ENCODE peak calls at places on chromosome 1, in five cellular contexts. L is spleen; T is CD8-positive, alpha-beta T cell; W is fibroblast of lung; R is prostate gland. G is an unnamed sample. For H3K4me1, the result is how much of the 10 kb centered on the place peaks cover.

GRCh38 chr1:21894034-21894881 is 42.9 kb downstream of the HSPG2 start:
- DNase-seq in T (no peak), W (no peak), R (no peak), L (peak), G (no peak)

GRCh38 chr1:161427733-161428516 is 60.2 kb upstream of the CFAP126 start:
- DNase-seq in W (peak), T (no peak), R (no peak), L (no peak), G (no peak)

GRCh38 chr1:241157435-241157834 is 199.6 kb downstream of the RGS7 start:
- DNase-seq in L (no peak), W (no peak), T (no peak), R (no peak), G (no peak)

GRCh38 chr1:156118175-156118868 is 3.8 kb downstream of the LMNA start:
- DNase-seq in L (no peak), W (no peak), T (no peak), R (peak), G (no peak)

GRCh38 chr1:245155186-245156040 is 628 bp downstream of the KIF26B start:
- DNase-seq in R (no peak), W (peak), L (no peak), T (no peak), G (no peak)

GRCh38 chr1:175176246-175176645 is 16.3 kb downstream of the KIAA0040 start:
- DNase-seq in L (no peak), T (no peak), R (no peak), W (no peak), G (no peak)

GRCh38 chr1:242579528-242580235 is 55.2 kb upstream of the PLD5 start:
- DNase-seq in W (no peak), L (no peak), R (no peak), T (no peak), G (no peak)

GRCh38 chr1:57633881-57634280 is 210.0 kb upstream of the DAB1 start:
- DNase-seq in W (no peak), L (no peak), R (no peak), T (no peak), G (no peak)

GRCh38 chr1:95028954-95029353 is 43.8 kb downstream of the ALG14 start:
- DNase-seq in R (no peak), T (no peak), W (no peak), L (no peak), G (no peak)

GRCh38 chr1:10724052-10724494 is 72.4 kb downstream of the CASZ1 start:
- DNase-seq in T (no peak), L (no peak), W (peak), R (peak), G (no peak)

GRCh38 chr1:91123319-91123718 is 101.5 kb upstream of the ZNF644 start:
- DNase-seq in L (no peak), R (no peak), T (no peak), W (no peak), G (no peak)

GRCh38 chr1:169345500-169345899 is 22.1 kb downstream of the NME7 start:
- DNase-seq in W (no peak), L (no peak), T (no peak), R (no peak), G (no peak)

GRCh38 chr1:19436716-19437476 is 48.4 kb downstream of the CAPZB start:
- DNase-seq in T (no peak), W (peak), L (no peak), R (peak), G (no peak)

GRCh38 chr1:151924691-151925587 is 15.6 kb upstream of the THEM4 start:
- DNase-seq in T (no peak), L (no peak), R (no peak), W (no peak), G (no peak)

GRCh38 chr1:60992165-60992564 is 90.2 kb upstream of the NFIA start:
- DNase-seq in L (no peak), T (no peak), R (no peak), W (no peak), G (no peak)

GRCh38 chr1:176847052-176847451 is 317.5 kb downstream of the ASTN1 start:
- DNase-seq in W (no peak), R (no peak), L (no peak), T (no peak), G (no peak)

GRCh38 chr1:21042920-21043605 is 133.6 kb downstream of the EIF4G3 start:
- DNase-seq in W (peak), L (no peak), T (no peak), R (no peak), G (no peak)

GRCh38 chr1:10530756-10531155 is 56.0 kb downstream of the PEX14 start:
- DNase-seq in T (no peak), R (no peak), W (peak), L (no peak), G (no peak)

GRCh38 chr1:99544328-99544727 is 101.6 kb upstream of the PALMD start:
- DNase-seq in T (no peak), W (peak), L (no peak), R (no peak), G (no peak)

GRCh38 chr1:167612583-167612982 is 17.4 kb upstream of the RCSD1 start:
- DNase-seq in W (no peak), R (no peak), T (no peak), L (no peak), G (no peak)
- H3K4me1 ChIP-seq in W (under half), R (under half), T (under half), L (under half), G (under half)

DNA sequence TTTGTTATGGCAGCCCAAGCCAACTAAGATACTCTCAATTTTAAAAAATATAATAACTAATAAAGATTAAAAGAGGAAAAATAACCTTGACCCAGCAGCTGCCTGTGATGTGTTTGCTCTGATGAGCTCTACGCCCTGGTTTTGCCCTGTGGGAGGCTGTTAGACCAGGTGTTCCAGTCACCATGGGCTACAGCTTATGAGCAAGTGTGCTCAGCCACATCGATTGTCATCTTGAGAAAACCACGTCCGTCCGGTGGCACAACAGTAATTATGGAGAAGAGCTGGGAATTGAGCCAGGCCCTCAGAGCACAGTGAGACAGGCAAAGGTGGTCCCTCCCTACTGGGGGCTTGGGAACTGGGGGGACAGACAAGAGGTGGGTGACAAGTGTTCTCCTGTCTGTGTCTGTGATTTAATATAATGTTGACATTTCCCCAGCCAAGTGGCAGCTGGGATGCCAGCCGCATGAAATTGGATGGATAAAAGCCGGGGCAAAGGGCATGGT is 420.5 kb downstream of the MATN1 start:
- DNase-seq in L (no peak), R (no peak), T (no peak), W (no peak), G (no peak)
- H3K4me3 ChIP-seq in L (no peak), R (no peak), T (no peak), W (no peak), G (no peak)

DNA sequence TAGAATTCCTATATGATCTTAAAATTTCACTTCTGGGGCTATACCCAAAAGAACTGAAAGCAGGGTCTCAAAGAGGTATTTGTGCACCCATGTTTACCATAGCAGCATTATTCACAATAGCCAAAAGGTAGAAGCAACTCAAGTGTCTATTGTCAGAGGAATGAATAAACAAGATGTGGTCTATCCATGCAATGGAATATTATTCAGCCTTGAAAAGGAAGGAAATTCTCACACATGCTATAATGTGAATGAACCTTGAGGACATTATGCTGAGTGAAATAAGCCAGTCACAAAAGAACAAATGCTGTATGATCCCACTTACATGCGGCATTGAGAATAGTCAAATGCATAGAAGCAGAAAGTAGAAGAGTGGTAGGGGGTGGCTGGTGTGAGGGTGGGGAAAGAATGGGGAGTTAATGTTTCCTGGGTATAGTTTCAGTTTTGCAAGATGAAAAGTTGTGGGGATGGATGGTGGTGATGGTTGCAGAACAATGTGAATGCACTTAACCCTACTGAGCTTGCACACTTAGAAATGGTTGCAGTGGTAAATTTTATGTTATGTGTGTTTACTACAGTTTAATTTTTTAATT is 122.4 kb downstream of the TOMM20 start:
- DNase-seq in R (no peak), W (no peak), L (no peak), T (no peak), G (no peak)
- H3K27ac ChIP-seq in R (no peak), W (no peak), L (no peak), T (no peak), G (no peak)

GRCh38 chr1:2475571-2475970 is 518 bp upstream of the PLCH2 start:
- DNase-seq in R (no peak), T (no peak), W (no peak), L (no peak), G (no peak)
- H3K4me1 ChIP-seq in R (under half), T (under half), W (under half), L (under half), G (under half)

DNA sequence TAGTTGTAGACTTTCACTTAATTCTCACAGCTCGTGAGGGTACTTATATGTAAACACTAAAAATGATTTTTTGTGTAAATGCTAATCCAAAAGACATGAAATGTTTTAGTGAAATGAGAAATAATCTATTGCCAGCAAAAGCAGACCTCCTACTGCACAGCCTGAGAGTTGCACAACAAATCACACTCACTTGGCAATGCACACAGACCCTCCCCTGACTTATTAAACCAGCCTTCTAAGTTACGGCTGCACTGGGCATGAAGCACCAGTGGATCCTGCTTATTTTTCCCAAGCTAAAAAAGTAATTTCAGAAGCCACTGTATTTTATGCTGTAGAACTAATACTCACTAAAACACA is 10.3 kb downstream of the ERRFI1 start:
- DNase-seq in R (peak), W (peak), T (no peak), L (no peak), G (no peak)
- H3K4me3 ChIP-seq in R (peak), W (no peak), T (no peak), L (no peak), G (no peak)